ENCODE peak calls at places on chromosomes 2 and 18, in nine cellular contexts. One of them, this sample, is unnamed.

GRCh38 chr2:114724513-114724912 is 282.1 kb downstream of the DPP10 start:
- DNase-seq in thoracic aorta: no peak
- DNase-seq in activated naive CD8-positive, alpha-beta T cell treated with anti-CD3 and anti-CD28 coated beads, Interleukin-2, amount 50 U/mL, for 16 hours: no peak
- DNase-seq in HL-60: no peak
- DNase-seq in NCI-H2029 treated with DMSO at 0.1 percent for 48 hours: no peak
- DNase-seq in DND-41: no peak
- DNase-seq in neural progenitor cell: peak; percentile 6
- DNase-seq in NT2/D1: no peak
- DNase-seq in AG09319: no peak
- DNase-seq in this sample: no peak

GRCh38 chr2:60554649-60555065 is 1.2 kb upstream of the BCL11A start:
- DNase-seq in thoracic aorta: no peak
- DNase-seq in activated naive CD8-positive, alpha-beta T cell treated with anti-CD3 and anti-CD28 coated beads, Interleukin-2, amount 50 U/mL, for 16 hours: no peak
- DNase-seq in HL-60: peak; percentile 22
- DNase-seq in NCI-H2029 treated with DMSO at 0.1 percent for 48 hours: peak; percentile 10
- DNase-seq in DND-41: peak; percentile 41
- DNase-seq in neural progenitor cell: peak; percentile 75
- DNase-seq in NT2/D1: no peak
- DNase-seq in AG09319: no peak
- DNase-seq in this sample: no peak

GRCh38 chr2:158202151-158202778 is 100.6 kb downstream of the UPP2 start:
- DNase-seq in thoracic aorta: no peak
- DNase-seq in activated naive CD8-positive, alpha-beta T cell treated with anti-CD3 and anti-CD28 coated beads, Interleukin-2, amount 50 U/mL, for 16 hours: no peak
- DNase-seq in HL-60: no peak
- DNase-seq in NCI-H2029 treated with DMSO at 0.1 percent for 48 hours: no peak
- DNase-seq in DND-41: no peak
- DNase-seq in neural progenitor cell: no peak
- DNase-seq in NT2/D1: no peak
- DNase-seq in AG09319: no peak
- DNase-seq in this sample: no peak

GRCh38 chr2:240319221-240319854 is 116.1 kb upstream of the GPC1 start:
- DNase-seq in thoracic aorta: no peak
- DNase-seq in activated naive CD8-positive, alpha-beta T cell treated with anti-CD3 and anti-CD28 coated beads, Interleukin-2, amount 50 U/mL, for 16 hours: no peak
- DNase-seq in HL-60: no peak
- DNase-seq in NCI-H2029 treated with DMSO at 0.1 percent for 48 hours: no peak
- DNase-seq in DND-41: no peak
- DNase-seq in neural progenitor cell: no peak
- DNase-seq in NT2/D1: no peak
- DNase-seq in AG09319: no peak
- DNase-seq in this sample: no peak

GRCh38 chr18:43578636-43579203 is 301.4 kb upstream of the SYT4 start:
- DNase-seq in thoracic aorta: no peak
- DNase-seq in activated naive CD8-positive, alpha-beta T cell treated with anti-CD3 and anti-CD28 coated beads, Interleukin-2, amount 50 U/mL, for 16 hours: no peak
- DNase-seq in HL-60: no peak
- DNase-seq in NCI-H2029 treated with DMSO at 0.1 percent for 48 hours: peak; percentile 6
- DNase-seq in DND-41: no peak
- DNase-seq in neural progenitor cell: no peak
- DNase-seq in NT2/D1: no peak
- DNase-seq in AG09319: no peak
- DNase-seq in this sample: no peak

GRCh38 chr2:46989491-46990230 is 74.1 kb upstream of the MCFD2 start:
- DNase-seq in thoracic aorta: no peak
- DNase-seq in activated naive CD8-positive, alpha-beta T cell treated with anti-CD3 and anti-CD28 coated beads, Interleukin-2, amount 50 U/mL, for 16 hours: no peak
- DNase-seq in HL-60: no peak
- DNase-seq in NCI-H2029 treated with DMSO at 0.1 percent for 48 hours: no peak
- DNase-seq in DND-41: no peak
- DNase-seq in neural progenitor cell: no peak
- DNase-seq in NT2/D1: no peak
- DNase-seq in AG09319: no peak
- DNase-seq in this sample: no peak

GRCh38 chr2:3491716-3492474 is 27.4 kb downstream of the ADI1 start:
- DNase-seq in thoracic aorta: no peak
- DNase-seq in activated naive CD8-positive, alpha-beta T cell treated with anti-CD3 and anti-CD28 coated beads, Interleukin-2, amount 50 U/mL, for 16 hours: no peak
- DNase-seq in HL-60: no peak
- DNase-seq in NCI-H2029 treated with DMSO at 0.1 percent for 48 hours: no peak
- DNase-seq in DND-41: no peak
- DNase-seq in neural progenitor cell: no peak
- DNase-seq in NT2/D1: no peak
- DNase-seq in AG09319: no peak
- DNase-seq in this sample: no peak

GRCh38 chr2:47076586-47077441 is 78.3 kb downstream of the STPG4 start:
- DNase-seq in thoracic aorta: peak; percentile 72
- DNase-seq in activated naive CD8-positive, alpha-beta T cell treated with anti-CD3 and anti-CD28 coated beads, Interleukin-2, amount 50 U/mL, for 16 hours: no peak
- DNase-seq in HL-60: no peak
- DNase-seq in NCI-H2029 treated with DMSO at 0.1 percent for 48 hours: no peak
- DNase-seq in DND-41: no peak
- DNase-seq in neural progenitor cell: no peak
- DNase-seq in NT2/D1: no peak
- DNase-seq in AG09319: peak; percentile 82
- DNase-seq in this sample: no peak

GRCh38 chr2:174607989-174608865 is 10.6 kb upstream of the WIPF1 start:
- DNase-seq in thoracic aorta: no peak
- DNase-seq in activated naive CD8-positive, alpha-beta T cell treated with anti-CD3 and anti-CD28 coated beads, Interleukin-2, amount 50 U/mL, for 16 hours: no peak
- DNase-seq in HL-60: no peak
- DNase-seq in NCI-H2029 treated with DMSO at 0.1 percent for 48 hours: no peak
- DNase-seq in DND-41: no peak
- DNase-seq in neural progenitor cell: no peak
- DNase-seq in NT2/D1: no peak
- DNase-seq in AG09319: no peak
- DNase-seq in this sample: no peak

GRCh38 chr2:9422321-9423099 is 818 bp downstream of the ITGB1BP1 start:
- DNase-seq in thoracic aorta: no peak
- DNase-seq in activated naive CD8-positive, alpha-beta T cell treated with anti-CD3 and anti-CD28 coated beads, Interleukin-2, amount 50 U/mL, for 16 hours: peak; percentile 3
- DNase-seq in HL-60: peak; percentile 46
- DNase-seq in NCI-H2029 treated with DMSO at 0.1 percent for 48 hours: peak; percentile 5
- DNase-seq in DND-41: peak; percentile 62
- DNase-seq in neural progenitor cell: peak; percentile 47
- DNase-seq in NT2/D1: no peak
- DNase-seq in AG09319: no peak
- DNase-seq in this sample: no peak

GRCh38 chr2:158923180-158923594 is 45.3 kb upstream of the TANC1 start:
- DNase-seq in thoracic aorta: no peak
- DNase-seq in activated naive CD8-positive, alpha-beta T cell treated with anti-CD3 and anti-CD28 coated beads, Interleukin-2, amount 50 U/mL, for 16 hours: no peak
- DNase-seq in HL-60: no peak
- DNase-seq in NCI-H2029 treated with DMSO at 0.1 percent for 48 hours: no peak
- DNase-seq in DND-41: no peak
- DNase-seq in neural progenitor cell: peak; percentile 29
- DNase-seq in NT2/D1: no peak
- DNase-seq in AG09319: no peak
- DNase-seq in this sample: no peak

GRCh38 chr2:232568161-232568560 is 17.7 kb downstream of the EIF4E2 start:
- DNase-seq in thoracic aorta: no peak
- DNase-seq in activated naive CD8-positive, alpha-beta T cell treated with anti-CD3 and anti-CD28 coated beads, Interleukin-2, amount 50 U/mL, for 16 hours: no peak
- DNase-seq in HL-60: no peak
- DNase-seq in NCI-H2029 treated with DMSO at 0.1 percent for 48 hours: no peak
- DNase-seq in DND-41: no peak
- DNase-seq in neural progenitor cell: no peak
- DNase-seq in NT2/D1: no peak
- DNase-seq in AG09319: peak; percentile 84
- DNase-seq in this sample: no peak

This sample was measured in SIG-M5.